ENCODE peak calls at places on chromosomes 6 and 20, in four cellular contexts. R is retinal pigment epithelial cell, D is coronary artery, T is OCI-LY7. L is an unnamed sample.

GRCh38 chr6:111605100-111605748 is 454 bp downstream of the TRAF3IP2 start:
- DNase-seq in R (no peak), D (peak), T (peak), L (no peak)

GRCh38 chr6:101779051-101779844 is 385.7 kb downstream of the GRIK2 start:
- DNase-seq in R (peak), D (no peak), T (no peak), L (no peak)

GRCh38 chr6:14945461-14946210 is 300.2 kb upstream of the JARID2 start:
- DNase-seq in R (no peak), D (no peak), T (no peak), L (no peak)

GRCh38 chr20:3783068-3783489 is 1.8 kb upstream of the SPEF1 start:
- DNase-seq in R (no peak), D (no peak), T (no peak), L (no peak)

GRCh38 chr6:39493717-39494116 is 171.2 kb upstream of the KCNK16 start:
- DNase-seq in R (no peak), D (no peak), T (no peak), L (no peak)

GRCh38 chr6:138052783-138053182 is 54.4 kb downstream of the PERP start:
- DNase-seq in R (no peak), D (no peak), T (no peak), L (no peak)

GRCh38 chr20:46011631-46012482 is 3.1 kb downstream of the MMP9 start:
- DNase-seq in R (no peak), D (no peak), T (peak), L (no peak)

GRCh38 chr6:33854572-33855030 is 50.8 kb upstream of the MLN start:
- DNase-seq in R (no peak), D (no peak), T (no peak), L (no peak)

GRCh38 chr6:145139451-145139850 is 595.9 kb downstream of the EPM2A start:
- DNase-seq in R (no peak), D (no peak), T (no peak), L (peak)

GRCh38 chr20:14597206-14597715 is 259.8 kb upstream of the FLRT3 start:
- DNase-seq in R (no peak), D (no peak), T (no peak), L (no peak)

GRCh38 chr6:34018961-34019606 is 126.8 kb downstream of the GRM4 start:
- DNase-seq in R (no peak), D (no peak), T (no peak), L (peak)

GRCh38 chr6:122789078-122789861 is at the start of gene SMPDL3A:
- DNase-seq in R (no peak), D (peak), T (no peak), L (peak)

GRCh38 chr20:63090682-63091571 is 84.2 kb upstream of the BHLHE23 start:
- DNase-seq in R (no peak), D (peak), T (no peak), L (peak)

GRCh38 chr6:31918069-31918725 is 9.3 kb upstream of the C2 start:
- DNase-seq in R (no peak), D (no peak), T (no peak), L (no peak)

GRCh38 chr6:2221724-2222274 is 23.6 kb downstream of the GMDS start:
- DNase-seq in R (no peak), D (no peak), T (no peak), L (no peak)

GRCh38 chr20:19449051-19449450 is 236.6 kb downstream of the SLC24A3 start:
- DNase-seq in R (no peak), D (peak), T (no peak), L (no peak)

GRCh38 chr6:1081566-1081965 is 230.3 kb upstream of the FOXQ1 start:
- DNase-seq in R (no peak), D (no peak), T (no peak), L (no peak)

GRCh38 chr6:7630792-7631191 is 40.8 kb downstream of the SNRNP48 start:
- DNase-seq in R (no peak), D (no peak), T (no peak), L (no peak)

GRCh38 chr20:46004813-46005505 is 3.7 kb upstream of the MMP9 start:
- DNase-seq in R (no peak), D (no peak), T (peak), L (no peak)

GRCh38 chr6:5674141-5674540 is 332.6 kb downstream of the NRN1 start:
- DNase-seq in R (no peak), D (no peak), T (no peak), L (no peak)

GRCh38 chr20:35369804-35370203 is 42.0 kb downstream of the UQCC1 start:
- DNase-seq in R (no peak), D (no peak), T (no peak), L (no peak)

GRCh38 chr20:549720-550496 is 6.3 kb upstream of the CSNK2A1 start:
- DNase-seq in R (no peak), D (no peak), T (no peak), L (no peak)

GRCh38 chr20:58891686-58892125 is 39.2 kb downstream of the GNAS start:
- DNase-seq in R (no peak), D (no peak), T (peak), L (peak)

GRCh38 chr20:57558614-57559285 is 2.2 kb upstream of the PCK1 start:
- DNase-seq in R (no peak), D (no peak), T (no peak), L (no peak)

GRCh38 chr20:44011251-44011940 is 96.7 kb downstream of the TOX2 start:
- DNase-seq in R (no peak), D (no peak), T (no peak), L (no peak)

GRCh38 chr6:166167801-166168615 is at the start of gene TBXT:
- DNase-seq in R (no peak), D (no peak), T (peak), L (peak)

GRCh38 chr20:58691773-58692578 is 624 bp upstream of the NPEPL1 start:
- DNase-seq in R (no peak), D (peak), T (no peak), L (no peak)

DNA sequence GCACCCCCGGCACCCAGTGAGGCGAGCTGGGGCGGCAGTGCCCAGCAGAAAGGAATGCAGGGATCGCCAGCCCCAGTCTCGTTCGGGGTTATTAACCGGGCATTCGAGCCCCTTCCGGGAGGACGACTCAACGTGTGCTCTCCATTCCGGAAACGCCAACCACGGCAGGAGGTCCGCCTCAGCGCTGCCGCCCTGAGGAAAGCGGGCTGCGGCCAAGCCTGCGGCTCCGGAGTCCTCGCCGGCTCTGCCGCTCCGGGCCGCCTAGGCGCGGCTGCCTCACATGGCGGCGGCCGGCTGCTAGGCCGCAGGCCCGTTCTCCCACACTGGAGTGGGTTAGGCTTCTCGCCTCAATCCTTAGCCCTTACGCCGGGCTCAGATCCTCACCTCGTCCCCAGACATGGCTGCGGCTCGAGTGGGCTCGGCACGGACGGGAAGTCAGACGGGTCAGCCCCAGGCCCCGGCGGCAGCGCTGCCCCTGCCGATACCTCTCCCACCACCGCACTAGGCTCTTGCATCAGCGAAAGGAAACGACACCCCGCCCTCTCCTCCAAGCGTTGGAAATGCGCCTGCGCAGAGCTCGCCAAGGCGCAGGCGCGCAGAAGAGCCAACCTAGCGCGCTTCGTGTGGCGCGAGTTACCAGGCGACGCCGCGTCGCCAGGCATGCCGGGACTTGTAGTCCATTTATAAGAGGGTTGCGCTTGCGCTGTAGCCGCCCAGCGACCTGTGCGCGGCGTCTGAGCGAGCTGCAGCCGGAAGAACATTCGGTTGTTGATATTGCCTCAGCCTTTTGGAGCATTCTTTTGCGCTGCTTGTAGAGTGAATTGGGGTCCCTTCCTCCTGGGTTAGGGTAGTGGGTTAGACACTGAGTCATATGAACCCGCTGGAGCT is at the start of gene EIF2S2:
- DNase-seq in R (peak), D (peak), T (peak), L (peak)
- TF ChIP-seq CTCF in R (no peak), D (no peak), T (no peak), L (no peak)

GRCh38 chr6:158561247-158561884 is 1.5 kb downstream of the TMEM181 start:
- DNase-seq in R (no peak), D (peak), T (peak), L (no peak)
- TF ChIP-seq CTCF in R (no peak), D (no peak), T (no peak), L (no peak)

DNA sequence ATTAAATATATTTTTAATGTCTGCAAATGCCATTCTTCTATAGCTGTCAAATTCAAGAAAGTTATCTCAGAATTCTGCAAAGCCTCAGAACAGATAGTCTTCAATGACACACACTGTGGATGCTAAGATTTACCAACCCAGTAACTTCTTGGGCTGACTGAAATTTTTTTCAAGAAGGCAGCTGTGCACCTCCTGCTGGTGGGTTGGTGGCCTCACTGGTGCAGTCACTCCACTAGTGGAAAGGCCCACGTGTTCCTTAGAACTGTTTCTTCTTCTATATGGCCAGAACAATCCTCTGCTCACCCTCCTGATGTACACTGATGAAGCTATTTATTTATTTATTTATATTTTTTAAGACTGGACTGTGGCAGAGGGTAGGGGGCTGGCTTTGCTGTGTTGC is 28.1 kb upstream of the MTCL3 start:
- DNase-seq in R (no peak), D (no peak), T (peak), L (no peak)
- TF ChIP-seq CTCF in R (peak), D (no peak), T (no peak), L (no peak)

DNA sequence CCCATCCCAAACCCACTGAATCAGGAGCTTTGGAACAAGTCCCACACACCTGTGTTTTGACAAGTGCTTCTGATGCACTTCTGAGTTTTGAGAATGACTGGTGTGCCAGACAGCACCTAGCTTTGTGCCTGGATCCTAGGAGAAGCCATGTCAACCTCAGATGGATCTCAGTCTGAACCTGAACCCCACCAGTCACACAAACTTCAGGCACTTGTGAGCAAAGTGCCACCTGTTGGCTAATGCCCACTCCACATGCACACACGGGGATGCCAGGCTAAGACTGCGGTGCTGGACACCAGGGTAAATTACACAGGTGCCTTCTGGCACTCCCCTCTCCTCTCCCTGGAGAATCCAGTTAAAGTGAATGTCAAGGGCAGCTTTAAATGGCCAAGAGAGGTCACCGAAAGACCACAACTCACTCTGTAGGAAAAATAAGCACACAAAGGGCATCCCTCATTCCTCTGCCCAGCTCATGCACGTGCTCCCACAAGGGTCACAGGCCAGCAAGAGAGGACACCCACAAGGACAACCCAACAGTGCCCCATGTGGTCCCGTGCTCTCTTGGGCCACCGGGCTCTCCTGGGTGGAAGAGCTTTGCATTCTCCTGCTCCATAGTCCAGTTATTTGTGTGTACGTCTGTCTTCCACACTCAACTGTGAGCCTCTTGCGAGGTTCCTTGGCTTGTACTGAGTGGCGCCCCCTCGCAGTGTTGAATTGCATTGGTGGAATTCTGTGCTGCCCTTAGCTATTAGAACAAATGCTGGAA is 45.6 kb downstream of the TAF8 start:
- DNase-seq in R (no peak), D (no peak), T (no peak), L (no peak)
- TF ChIP-seq CTCF in R (peak), D (no peak), T (peak), L (no peak)

GRCh38 chr6:55397986-55398385 is 70.7 kb downstream of the GFRAL start:
- DNase-seq in R (no peak), D (no peak), T (no peak), L (no peak)
- TF ChIP-seq CTCF in R (no peak), D (no peak), T (no peak), L (no peak)

GRCh38 chr6:42506070-42506469 is 54.3 kb upstream of the TRERF1 start:
- DNase-seq in R (no peak), D (no peak), T (no peak), L (no peak)

GRCh38 chr6:42505377-42505702 is 53.6 kb upstream of the TRERF1 start:
- DNase-seq in R (no peak), D (no peak), T (no peak), L (no peak)

GRCh38 chr6:42509765-42510164 is 54.1 kb upstream of the UBR2 start:
- DNase-seq in R (no peak), D (no peak), T (no peak), L (no peak)

GRCh38 chr6:42507901-42508300 is 55.9 kb upstream of the UBR2 start:
- DNase-seq in R (peak), D (no peak), T (no peak), L (no peak)

GRCh38 chr6:42507195-42507594 is 55.5 kb upstream of the TRERF1 start:
- DNase-seq in R (no peak), D (no peak), T (no peak), L (no peak)
- TF ChIP-seq CTCF in R (no peak), D (no peak), T (no peak), L (no peak)

DNA sequence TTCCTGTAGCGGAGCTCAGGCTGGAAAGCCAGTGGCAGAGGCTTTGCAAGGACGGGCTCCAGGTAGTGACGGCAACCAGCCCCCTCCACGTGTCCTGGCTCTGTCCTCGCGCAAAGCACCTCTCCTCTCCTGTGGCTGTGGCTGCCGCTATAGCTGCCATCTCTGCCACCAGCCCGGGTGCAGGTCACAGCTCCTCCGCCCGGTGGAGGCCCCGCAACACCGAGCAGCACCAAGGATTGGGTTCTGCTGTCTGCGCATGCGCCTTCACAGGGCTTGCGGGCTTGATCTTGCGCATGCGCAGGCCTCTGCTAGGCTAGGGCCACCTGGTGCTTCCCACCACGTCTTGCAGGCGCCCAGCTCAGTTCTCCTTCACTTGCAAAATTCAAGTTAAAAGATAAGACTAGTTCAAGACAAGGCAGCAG is 625.4 kb downstream of the QKI start:
- DNase-seq in R (no peak), D (no peak), T (no peak), L (no peak)
- TF ChIP-seq CTCF in R (no peak), D (no peak), T (no peak), L (no peak)

L was measured in glutamatergic neuron.